ENCODE peak calls at places on chromosomes 1 and 21, in five cellular contexts. Z, F, M, C and D are unnamed samples. For H3K9me3, the result is how much of the 10 kb centered on the place peaks cover.

GRCh38 chr1:91402023-91402422 is 2.6 kb downstream of the HFM1 start:
- DNase-seq in Z (no peak), F (no peak), M (no peak), C (no peak), D (no peak)

GRCh38 chr1:158972841-158973240 is 36.9 kb upstream of the IFI16 start:
- DNase-seq in Z (no peak), F (no peak), M (no peak), C (no peak), D (no peak)

GRCh38 chr1:199029855-199030254 is 391.0 kb downstream of the PTPRC start:
- DNase-seq in Z (no peak), F (no peak), M (no peak), C (no peak), D (no peak)

GRCh38 chr1:200006711-200007110 is 20.8 kb upstream of the NR5A2 start:
- DNase-seq in Z (no peak), F (no peak), M (no peak), C (peak), D (no peak)

GRCh38 chr1:88074661-88075060 is 609.4 kb upstream of the PKN2 start:
- DNase-seq in Z (no peak), F (no peak), M (no peak), C (no peak), D (no peak)

GRCh38 chr1:228034954-228035837 is 28.4 kb downstream of the WNT3A start:
- DNase-seq in Z (no peak), F (no peak), M (no peak), C (no peak), D (no peak)

GRCh38 chr1:22287946-22288520 is 145.1 kb upstream of the WNT4 start:
- DNase-seq in Z (peak), F (peak), M (no peak), C (no peak), D (no peak)

GRCh38 chr1:97145321-97145956 is 423.9 kb downstream of the PTBP2 start:
- DNase-seq in Z (no peak), F (peak), M (no peak), C (no peak), D (no peak)

GRCh38 chr1:248243204-248243603 is 12.0 kb downstream of the OR2M4 start:
- DNase-seq in Z (no peak), F (no peak), M (no peak), C (peak), D (no peak)

GRCh38 chr1:85850238-85850637 is 142.0 kb upstream of the ZNHIT6 start:
- DNase-seq in Z (no peak), F (no peak), M (no peak), C (no peak), D (no peak)

DNA sequence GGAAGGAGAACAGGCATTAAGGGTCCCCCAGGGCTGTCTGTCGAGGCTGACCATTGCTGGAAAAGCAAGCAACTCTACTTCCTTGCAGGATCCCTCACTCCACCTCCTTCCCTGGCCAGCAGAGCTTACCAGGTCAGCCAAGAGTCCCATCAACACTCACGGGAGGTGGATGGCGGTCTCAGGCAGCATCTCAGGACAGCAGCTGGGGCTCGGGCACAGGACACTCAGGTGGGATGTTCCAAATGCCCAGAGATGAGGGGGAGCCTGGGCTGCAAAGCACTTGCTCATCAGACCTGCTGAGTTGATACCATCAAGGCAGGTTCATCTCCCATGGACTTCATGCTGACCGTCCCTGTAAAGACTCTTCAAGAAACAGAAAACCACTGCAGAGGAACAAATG is 559.8 kb downstream of the NPHP4 start:
- DNase-seq in Z (no peak), F (no peak), M (no peak), C (no peak), D (no peak)
- H3K27ac ChIP-seq in Z (no peak), F (no peak), M (no peak), C (no peak), D (no peak)

GRCh38 chr1:168636642-168637111 is 60.3 kb downstream of the XCL1 start:
- DNase-seq in Z (no peak), F (peak), M (no peak), C (peak), D (no peak)

GRCh38 chr1:168637350-168637991 is 61.1 kb downstream of the XCL1 start:
- DNase-seq in Z (no peak), F (no peak), M (no peak), C (no peak), D (no peak)

GRCh38 chr1:168638884-168639283 is 62.5 kb downstream of the XCL1 start:
- DNase-seq in Z (no peak), F (no peak), M (no peak), C (no peak), D (no peak)

GRCh38 chr1:168635129-168635528 is 58.7 kb downstream of the XCL1 start:
- DNase-seq in Z (no peak), F (no peak), M (no peak), C (no peak), D (no peak)

DNA sequence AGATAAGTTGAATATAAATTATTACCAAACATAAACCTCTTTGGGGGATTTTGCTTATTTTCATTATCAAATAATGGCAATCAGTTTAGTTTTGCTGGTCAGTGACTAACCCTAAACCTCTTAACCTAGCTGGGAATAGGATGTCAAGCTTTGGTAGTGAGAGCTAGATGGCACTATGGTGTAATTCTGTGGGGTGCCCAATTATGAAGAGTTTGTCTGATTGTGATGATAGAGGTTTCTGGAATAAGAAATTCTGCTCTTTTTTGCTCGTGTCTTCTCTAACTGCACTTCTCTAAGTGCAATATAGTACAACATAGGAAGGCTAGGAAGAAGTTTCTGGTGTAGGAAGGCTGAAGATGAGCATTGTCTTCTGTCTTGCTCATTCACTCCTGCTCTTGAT is 59.8 kb downstream of the XCL1 start:
- DNase-seq in Z (no peak), F (no peak), M (no peak), C (no peak), D (no peak)
- TF ChIP-seq CTCF in Z (no peak), F (no peak), M (peak), C (peak), D (no peak)

DNA sequence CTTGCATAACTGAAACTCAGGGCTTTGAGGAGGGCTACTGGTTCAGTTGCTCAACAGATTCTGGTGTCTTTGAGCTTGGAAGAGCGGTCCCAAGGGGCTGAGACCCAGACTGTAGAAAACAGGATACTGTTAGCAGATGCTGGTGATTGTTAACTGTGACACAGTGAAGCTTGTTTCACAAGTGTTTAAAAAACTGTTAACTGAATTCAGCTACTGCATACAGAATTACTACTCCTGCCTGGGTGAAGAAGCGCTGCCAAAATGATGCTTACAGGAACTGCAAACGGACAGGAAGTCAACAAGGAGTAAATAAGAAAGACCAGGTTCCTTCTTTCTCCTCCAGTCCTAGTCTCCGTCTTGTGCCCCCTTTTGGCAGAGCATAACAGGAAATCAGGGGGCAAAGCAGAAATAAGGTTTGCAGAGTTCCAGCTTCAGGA is 195.3 kb upstream of the USP25 start:
- DNase-seq in Z (no peak), F (no peak), M (no peak), C (no peak), D (no peak)
- H3K9me3 ChIP-seq in Z (under half), F (under half), M (under half), C (under half), D (under half)

GRCh38 chr1:56572334-56573050 is 6.9 kb downstream of the PLPP3 start:
- DNase-seq in Z (no peak), F (no peak), M (no peak), C (no peak), D (no peak)
- H3K27ac ChIP-seq in Z (peak), F (peak), M (no peak), C (peak), D (no peak)